ENCODE peak calls at places on chromosomes 11 and 22, in five cellular contexts. H, W, Q, K and U are unnamed samples.

GRCh38 chr22:21936151-21936778 is 16.4 kb downstream of the PPM1F start:
- DNase-seq in H (no peak), W (peak; percentile 65), Q (no peak), K (no peak), U (peak; percentile 89)

GRCh38 chr11:7596975-7597391 is 76.3 kb downstream of the CYB5R2 start:
- DNase-seq in H (no peak), W (no peak), Q (no peak), K (no peak), U (no peak)

GRCh38 chr11:82458777-82459176 is 274.9 kb downstream of the FAM181B start:
- DNase-seq in H (no peak), W (no peak), Q (no peak), K (no peak), U (no peak)

GRCh38 chr22:23282089-23282501 is 101.8 kb downstream of the BCR start:
- DNase-seq in H (no peak), W (peak; percentile 89), Q (peak; percentile 54), K (no peak), U (no peak)

GRCh38 chr11:36073411-36074203 is 129.7 kb downstream of the LDLRAD3 start:
- DNase-seq in H (no peak), W (no peak), Q (peak; percentile 25), K (no peak), U (no peak)

GRCh38 chr11:7500251-7500650 is 13.5 kb upstream of the PPFIBP2 start:
- DNase-seq in H (no peak), W (no peak), Q (no peak), K (no peak), U (no peak)

GRCh38 chr11:65169164-65169641 is 830 bp upstream of the SPDYC start:
- DNase-seq in H (no peak), W (no peak), Q (no peak), K (no peak), U (peak; percentile 31)

GRCh38 chr11:117217141-117217609 is 14.7 kb downstream of the PCSK7 start:
- DNase-seq in H (no peak), W (no peak), Q (peak; percentile 6), K (no peak), U (no peak)

GRCh38 chr11:46489668-46490560 is 98.3 kb upstream of the CHRM4 start:
- DNase-seq in H (peak; percentile 65), W (no peak), Q (no peak), K (peak; percentile 10), U (no peak)

GRCh38 chr22:29477919-29478318 is 2.1 kb upstream of the NEFH start:
- DNase-seq in H (no peak), W (no peak), Q (no peak), K (no peak), U (no peak)

GRCh38 chr22:44080936-44081853 is 57.1 kb downstream of the PARVB start:
- DNase-seq in H (peak; percentile 83), W (peak; percentile 73), Q (peak; percentile 73), K (peak; percentile 43), U (peak; percentile 87)

GRCh38 chr11:26557666-26558065 is 14.4 kb downstream of the MUC15 start:
- DNase-seq in H (no peak), W (no peak), Q (no peak), K (no peak), U (no peak)

GRCh38 chr11:131978351-131978750 is 607.9 kb downstream of the NTM start:
- DNase-seq in H (no peak), W (no peak), Q (no peak), K (no peak), U (no peak)

GRCh38 chr11:93143800-93144199 is 54.0 kb downstream of the SLC36A4 start:
- DNase-seq in H (no peak), W (no peak), Q (no peak), K (no peak), U (no peak)

GRCh38 chr22:44430716-44431115 is 67.3 kb downstream of the RTL6 start:
- DNase-seq in H (no peak), W (no peak), Q (no peak), K (no peak), U (peak; percentile 36)

GRCh38 chr11:117885777-117886176 is 9.3 kb upstream of the FXYD6 start:
- DNase-seq in H (peak; percentile 92), W (peak; percentile 46), Q (peak; percentile 85), K (no peak), U (no peak)

GRCh38 chr22:36871669-36872081 is 10.9 kb downstream of the NCF4 start:
- DNase-seq in H (no peak), W (no peak), Q (no peak), K (no peak), U (no peak)

GRCh38 chr11:45896392-45897068 is 10.5 kb downstream of the FREY1 start:
- DNase-seq in H (peak; percentile 81), W (no peak), Q (no peak), K (no peak), U (no peak)

GRCh38 chr11:110587129-110587528 is 125.1 kb downstream of the ARHGAP20 start:
- DNase-seq in H (no peak), W (no peak), Q (no peak), K (no peak), U (no peak)
- H3K4me1 ChIP-seq in H (peaks cover 10% of the 10 kb centered on the region), W (no peaks in the 10 kb centered on the region), Q (no peaks in the 10 kb centered on the region), K (no peaks in the 10 kb centered on the region), U (no peaks in the 10 kb centered on the region)

DNA sequence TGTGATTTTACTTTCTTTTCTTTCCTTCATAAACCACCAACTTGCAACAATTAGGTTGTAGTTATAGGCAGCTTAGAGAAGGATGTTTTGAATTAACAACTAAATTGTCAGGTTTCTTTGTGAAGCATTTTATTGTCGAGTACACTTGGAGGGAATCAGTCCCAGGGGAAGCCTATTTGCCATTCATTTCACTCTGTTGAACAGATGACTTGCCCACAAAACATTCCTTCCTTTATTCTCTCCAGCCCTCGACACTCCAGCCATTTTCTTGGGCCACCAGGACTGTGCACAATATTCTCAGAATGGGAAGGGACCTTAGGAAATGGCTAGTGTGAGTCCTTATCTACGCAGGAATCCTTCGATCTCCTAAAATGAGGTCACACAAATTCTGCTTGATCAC is 620.6 kb downstream of the SOX6 start:
- DNase-seq in H (no peak), W (no peak), Q (no peak), K (no peak), U (no peak)
- H3K27me3 ChIP-seq in H (no peaks in the 10 kb centered on the region), W (no peaks in the 10 kb centered on the region), Q (no peaks in the 10 kb centered on the region), K (no peaks in the 10 kb centered on the region), U (no peaks in the 10 kb centered on the region)

GRCh38 chr11:16899708-16900107 is 114.5 kb downstream of the PLEKHA7 start:
- DNase-seq in H (no peak), W (no peak), Q (no peak), K (no peak), U (no peak)
- H3K4me1 ChIP-seq in H (peaks cover 43% of the 10 kb centered on the region), W (peaks cover 2% of the 10 kb centered on the region), Q (peaks cover 35% of the 10 kb centered on the region), K (no peaks in the 10 kb centered on the region), U (peaks cover 30% of the 10 kb centered on the region)

DNA sequence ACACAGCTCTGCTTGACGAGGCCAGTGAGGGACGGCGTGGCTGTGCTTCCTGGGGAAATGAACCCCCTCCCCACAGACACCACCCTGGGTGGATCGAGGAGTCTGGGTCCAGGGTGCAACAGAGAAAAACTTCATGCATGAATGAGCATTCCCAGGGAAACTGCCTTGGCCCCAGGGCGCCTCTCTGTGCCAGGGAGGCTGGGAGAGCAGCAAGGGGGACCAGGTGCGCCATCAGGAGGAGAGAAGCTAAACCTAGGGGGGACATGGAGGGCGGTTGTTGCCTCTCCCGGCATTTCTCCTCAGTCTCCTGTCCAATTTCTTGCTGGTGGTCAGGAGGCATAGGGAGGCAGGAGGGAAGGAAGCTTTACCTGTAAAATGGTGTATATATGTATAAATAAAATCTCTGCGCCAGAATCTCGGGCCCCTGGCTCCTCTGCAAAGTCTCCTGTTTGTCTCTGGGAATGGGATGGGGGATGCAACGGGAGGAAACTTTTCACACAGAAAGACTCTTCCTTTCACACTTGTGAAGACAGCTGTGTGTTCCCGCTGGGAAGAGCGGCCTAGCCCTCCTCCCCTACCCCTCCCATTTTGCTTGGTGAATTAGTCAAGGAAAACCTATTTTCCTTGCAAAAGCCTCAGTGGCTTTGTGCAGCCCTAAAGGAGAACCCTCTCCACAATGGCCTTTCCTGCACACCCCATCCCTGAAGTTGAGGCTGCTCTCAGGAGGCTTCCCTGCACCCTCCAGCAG is 9.2 kb upstream of the IGF2 start:
- DNase-seq in H (no peak), W (no peak), Q (no peak), K (no peak), U (no peak)
- H3K27me3 ChIP-seq in H (peaks cover 57% of the 10 kb centered on the region), W (peaks cover 26% of the 10 kb centered on the region), Q (peaks cover 68% of the 10 kb centered on the region), K (peaks cover 34% of the 10 kb centered on the region), U (peaks cover 50% of the 10 kb centered on the region)

GRCh38 chr11:44589301-44589700 is 23.8 kb downstream of the CD82 start:
- DNase-seq in H (no peak), W (no peak), Q (no peak), K (no peak), U (no peak)

GRCh38 chr11:44593194-44593593 is 27.7 kb downstream of the CD82 start:
- DNase-seq in H (peak; percentile 36), W (no peak), Q (no peak), K (no peak), U (no peak)

GRCh38 chr11:44595006-44595405 is 29.5 kb downstream of the CD82 start:
- DNase-seq in H (no peak), W (no peak), Q (no peak), K (no peak), U (no peak)

GRCh38 chr11:44592125-44592643 is 26.7 kb downstream of the CD82 start:
- DNase-seq in H (peak; percentile 38), W (peak; percentile 57), Q (no peak), K (no peak), U (no peak)

GRCh38 chr11:44590769-44591168 is 25.3 kb downstream of the CD82 start:
- DNase-seq in H (no peak), W (no peak), Q (no peak), K (no peak), U (no peak)
- H3K4me1 ChIP-seq in H (peaks cover 17% of the 10 kb centered on the region), W (peaks cover 11% of the 10 kb centered on the region), Q (peaks cover 41% of the 10 kb centered on the region), K (no peaks in the 10 kb centered on the region), U (peaks cover 37% of the 10 kb centered on the region)

DNA sequence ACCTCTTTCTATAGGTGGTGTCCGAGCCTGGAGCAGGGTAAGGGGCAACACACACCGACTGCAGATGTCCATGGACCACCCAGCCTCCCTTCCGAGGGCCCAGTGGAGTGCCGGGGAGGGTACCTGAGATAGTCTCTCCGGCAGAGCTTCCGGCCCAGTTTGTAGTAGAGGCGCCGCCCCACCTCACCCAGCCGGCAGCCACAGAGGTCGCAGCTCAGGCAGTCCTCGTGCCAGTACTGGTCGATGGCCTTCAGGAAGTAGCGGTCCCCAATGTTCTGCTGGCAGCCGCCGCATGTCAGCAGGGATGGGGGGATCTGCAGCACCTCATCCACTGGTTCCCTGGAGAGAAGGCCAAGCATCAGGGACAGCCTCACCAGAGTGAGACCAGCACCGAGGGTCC is 27.4 kb downstream of the LMO2 start:
- DNase-seq in H (no peak), W (no peak), Q (no peak), K (no peak), U (no peak)
- H3K27me3 ChIP-seq in H (peaks cover 39% of the 10 kb centered on the region), W (no peaks in the 10 kb centered on the region), Q (no peaks in the 10 kb centered on the region), K (peaks cover 45% of the 10 kb centered on the region), U (no peaks in the 10 kb centered on the region)